ENCODE peak calls at places on chromosomes 6 and 20, in seven cellular contexts. One of them, this sample, is unnamed.

GRCh38 chr6:43842964-43843645 is 73.1 kb downstream of the VEGFA start:
- DNase-seq in activated CD8-positive, alpha-beta memory T cell treated with anti-CD3 and anti-CD28 coated beads for 24 hours: no peak
- DNase-seq in fibroblast of pulmonary artery: no peak
- DNase-seq in ELR: no peak
- DNase-seq in activated T-cell treated with anti-CD3 and anti-CD28 coated beads for 48 hours: no peak
- DNase-seq in effector CD8-positive, alpha-beta T cell: no peak
- DNase-seq in T-helper 2 cell: no peak
- DNase-seq in this sample: no peak

GRCh38 chr6:82022614-82023102 is 224.9 kb downstream of the IBTK start:
- DNase-seq in effector CD8-positive, alpha-beta T cell: no peak
- DNase-seq in activated T-cell treated with anti-CD3 and anti-CD28 coated beads for 48 hours: no peak
- DNase-seq in ELR: peak; percentile 91
- DNase-seq in fibroblast of pulmonary artery: peak; percentile 77
- DNase-seq in activated CD8-positive, alpha-beta memory T cell treated with anti-CD3 and anti-CD28 coated beads for 24 hours: no peak
- DNase-seq in T-helper 2 cell: no peak
- DNase-seq in this sample: no peak

GRCh38 chr6:108621117-108621516 is 60.4 kb downstream of the FOXO3 start:
- DNase-seq in fibroblast of pulmonary artery: peak; percentile 49
- DNase-seq in T-helper 2 cell: no peak
- DNase-seq in activated CD8-positive, alpha-beta memory T cell treated with anti-CD3 and anti-CD28 coated beads for 24 hours: no peak
- DNase-seq in activated T-cell treated with anti-CD3 and anti-CD28 coated beads for 48 hours: peak; percentile 30
- DNase-seq in effector CD8-positive, alpha-beta T cell: no peak
- DNase-seq in ELR: peak; percentile 92
- DNase-seq in this sample: no peak

GRCh38 chr6:44096615-44097014 is 30.6 kb downstream of the MRPL14 start:
- DNase-seq in activated CD8-positive, alpha-beta memory T cell treated with anti-CD3 and anti-CD28 coated beads for 24 hours: peak; percentile 86
- DNase-seq in fibroblast of pulmonary artery: peak; percentile 84
- DNase-seq in effector CD8-positive, alpha-beta T cell: peak; percentile 63
- DNase-seq in activated T-cell treated with anti-CD3 and anti-CD28 coated beads for 48 hours: peak; percentile 67
- DNase-seq in T-helper 2 cell: peak; percentile 33
- DNase-seq in ELR: peak; percentile 80
- DNase-seq in this sample: no peak

GRCh38 chr6:12363651-12364381 is 73.7 kb downstream of the EDN1 start:
- DNase-seq in T-helper 2 cell: no peak
- DNase-seq in ELR: no peak
- DNase-seq in activated CD8-positive, alpha-beta memory T cell treated with anti-CD3 and anti-CD28 coated beads for 24 hours: no peak
- DNase-seq in effector CD8-positive, alpha-beta T cell: no peak
- DNase-seq in fibroblast of pulmonary artery: no peak
- DNase-seq in activated T-cell treated with anti-CD3 and anti-CD28 coated beads for 48 hours: no peak
- DNase-seq in this sample: no peak

GRCh38 chr6:7042056-7042653 is 65.6 kb upstream of the RREB1 start:
- DNase-seq in activated CD8-positive, alpha-beta memory T cell treated with anti-CD3 and anti-CD28 coated beads for 24 hours: no peak
- DNase-seq in T-helper 2 cell: no peak
- DNase-seq in ELR: peak; percentile 35
- DNase-seq in effector CD8-positive, alpha-beta T cell: no peak
- DNase-seq in fibroblast of pulmonary artery: peak; percentile 41
- DNase-seq in activated T-cell treated with anti-CD3 and anti-CD28 coated beads for 48 hours: no peak
- DNase-seq in this sample: no peak

GRCh38 chr6:17878734-17879133 is 108.7 kb downstream of the KIF13A start:
- DNase-seq in ELR: no peak
- DNase-seq in T-helper 2 cell: no peak
- DNase-seq in effector CD8-positive, alpha-beta T cell: no peak
- DNase-seq in activated T-cell treated with anti-CD3 and anti-CD28 coated beads for 48 hours: no peak
- DNase-seq in activated CD8-positive, alpha-beta memory T cell treated with anti-CD3 and anti-CD28 coated beads for 24 hours: no peak
- DNase-seq in fibroblast of pulmonary artery: no peak
- DNase-seq in this sample: no peak

GRCh38 chr6:147285087-147285855 is 81.1 kb downstream of the STXBP5 start:
- DNase-seq in ELR: peak; percentile 67
- DNase-seq in fibroblast of pulmonary artery: peak; percentile 76
- DNase-seq in activated CD8-positive, alpha-beta memory T cell treated with anti-CD3 and anti-CD28 coated beads for 24 hours: no peak
- DNase-seq in T-helper 2 cell: no peak
- DNase-seq in activated T-cell treated with anti-CD3 and anti-CD28 coated beads for 48 hours: no peak
- DNase-seq in effector CD8-positive, alpha-beta T cell: no peak
- DNase-seq in this sample: no peak

GRCh38 chr20:59042151-59042795 is at the start of gene PRELID3B:
- DNase-seq in fibroblast of pulmonary artery: no peak
- DNase-seq in T-helper 2 cell: peak; percentile 17
- DNase-seq in activated T-cell treated with anti-CD3 and anti-CD28 coated beads for 48 hours: no peak
- DNase-seq in effector CD8-positive, alpha-beta T cell: no peak
- DNase-seq in ELR: peak; percentile 50
- DNase-seq in activated CD8-positive, alpha-beta memory T cell treated with anti-CD3 and anti-CD28 coated beads for 24 hours: no peak
- DNase-seq in this sample: peak; percentile 87

GRCh38 chr6:40755046-40755681 is 168.0 kb upstream of the LRFN2 start:
- DNase-seq in activated CD8-positive, alpha-beta memory T cell treated with anti-CD3 and anti-CD28 coated beads for 24 hours: no peak
- DNase-seq in T-helper 2 cell: no peak
- DNase-seq in effector CD8-positive, alpha-beta T cell: no peak
- DNase-seq in ELR: peak; percentile 91
- DNase-seq in activated T-cell treated with anti-CD3 and anti-CD28 coated beads for 48 hours: no peak
- DNase-seq in fibroblast of pulmonary artery: peak; percentile 35
- DNase-seq in this sample: no peak

GRCh38 chr20:7226156-7226555 is 458.7 kb downstream of the BMP2 start:
- DNase-seq in activated CD8-positive, alpha-beta memory T cell treated with anti-CD3 and anti-CD28 coated beads for 24 hours: no peak
- DNase-seq in T-helper 2 cell: no peak
- DNase-seq in fibroblast of pulmonary artery: no peak
- DNase-seq in ELR: no peak
- DNase-seq in activated T-cell treated with anti-CD3 and anti-CD28 coated beads for 48 hours: no peak
- DNase-seq in effector CD8-positive, alpha-beta T cell: no peak
- DNase-seq in this sample: no peak

GRCh38 chr6:44494011-44494501 is 106.5 kb downstream of the CDC5L start:
- DNase-seq in effector CD8-positive, alpha-beta T cell: no peak
- DNase-seq in activated CD8-positive, alpha-beta memory T cell treated with anti-CD3 and anti-CD28 coated beads for 24 hours: no peak
- DNase-seq in fibroblast of pulmonary artery: peak; percentile 74
- DNase-seq in ELR: peak; percentile 92
- DNase-seq in activated T-cell treated with anti-CD3 and anti-CD28 coated beads for 48 hours: no peak
- DNase-seq in T-helper 2 cell: no peak
- DNase-seq in this sample: no peak

GRCh38 chr20:22686097-22686496 is 101.7 kb upstream of the FOXA2 start:
- DNase-seq in T-helper 2 cell: no peak
- DNase-seq in activated CD8-positive, alpha-beta memory T cell treated with anti-CD3 and anti-CD28 coated beads for 24 hours: no peak
- DNase-seq in ELR: peak; percentile 36
- DNase-seq in fibroblast of pulmonary artery: peak; percentile 75
- DNase-seq in activated T-cell treated with anti-CD3 and anti-CD28 coated beads for 48 hours: no peak
- DNase-seq in effector CD8-positive, alpha-beta T cell: no peak
- DNase-seq in this sample: peak; percentile 29

GRCh38 chr20:37344506-37345338 is 1.2 kb upstream of the SRC start:
- DNase-seq in ELR: no peak
- DNase-seq in fibroblast of pulmonary artery: no peak
- DNase-seq in T-helper 2 cell: no peak
- DNase-seq in activated T-cell treated with anti-CD3 and anti-CD28 coated beads for 48 hours: no peak
- DNase-seq in activated CD8-positive, alpha-beta memory T cell treated with anti-CD3 and anti-CD28 coated beads for 24 hours: no peak
- DNase-seq in effector CD8-positive, alpha-beta T cell: no peak
- DNase-seq in this sample: no peak

GRCh38 chr6:104843196-104843595 is 16.5 kb downstream of the HACE1 start:
- DNase-seq in fibroblast of pulmonary artery: no peak
- DNase-seq in ELR: no peak
- DNase-seq in activated T-cell treated with anti-CD3 and anti-CD28 coated beads for 48 hours: no peak
- DNase-seq in T-helper 2 cell: no peak
- DNase-seq in effector CD8-positive, alpha-beta T cell: no peak
- DNase-seq in activated CD8-positive, alpha-beta memory T cell treated with anti-CD3 and anti-CD28 coated beads for 24 hours: no peak
- DNase-seq in this sample: no peak

GRCh38 chr6:52843600-52843999 is 3.0 kb upstream of the GSTA5 start:
- DNase-seq in ELR: no peak
- DNase-seq in T-helper 2 cell: no peak
- DNase-seq in activated T-cell treated with anti-CD3 and anti-CD28 coated beads for 48 hours: no peak
- DNase-seq in effector CD8-positive, alpha-beta T cell: no peak
- DNase-seq in activated CD8-positive, alpha-beta memory T cell treated with anti-CD3 and anti-CD28 coated beads for 24 hours: no peak
- DNase-seq in fibroblast of pulmonary artery: no peak
- DNase-seq in this sample: no peak

GRCh38 chr6:133746417-133746770 is 142.5 kb upstream of the TCF21 start:
- DNase-seq in effector CD8-positive, alpha-beta T cell: no peak
- DNase-seq in fibroblast of pulmonary artery: no peak
- DNase-seq in ELR: no peak
- DNase-seq in activated CD8-positive, alpha-beta memory T cell treated with anti-CD3 and anti-CD28 coated beads for 24 hours: no peak
- DNase-seq in T-helper 2 cell: no peak
- DNase-seq in activated T-cell treated with anti-CD3 and anti-CD28 coated beads for 48 hours: no peak
- DNase-seq in this sample: no peak

GRCh38 chr6:158232445-158233213 is 64.5 kb downstream of the GTF2H5 start:
- DNase-seq in activated CD8-positive, alpha-beta memory T cell treated with anti-CD3 and anti-CD28 coated beads for 24 hours: peak; percentile 76
- DNase-seq in T-helper 2 cell: peak; percentile 17
- DNase-seq in fibroblast of pulmonary artery: peak; percentile 73
- DNase-seq in activated T-cell treated with anti-CD3 and anti-CD28 coated beads for 48 hours: peak; percentile 25
- DNase-seq in effector CD8-positive, alpha-beta T cell: peak; percentile 30
- DNase-seq in ELR: peak; percentile 75
- DNase-seq in this sample: no peak

This sample was measured in esophagus muscularis mucosa.